ENCODE peak calls at places on chromosomes 13 and 19, in seven cellular contexts. One of them, this sample, is unnamed.

GRCh38 chr19:40610396-40611064 is 9.4 kb downstream of the LTBP4 start:
- DNase-seq in nephron progenitor cell: no peak
- DNase-seq in epithelial cell of esophagus: peak; percentile 41
- DNase-seq in body of pancreas: peak; percentile 78
- DNase-seq in omental fat pad: no peak
- DNase-seq in AG04449: no peak
- DNase-seq in fibroblast of mammary gland: no peak
- DNase-seq in this sample: no peak

GRCh38 chr13:20721058-20721453 is 17.6 kb downstream of the IL17D start:
- DNase-seq in omental fat pad: no peak
- DNase-seq in AG04449: no peak
- DNase-seq in epithelial cell of esophagus: no peak
- DNase-seq in fibroblast of mammary gland: no peak
- DNase-seq in nephron progenitor cell: no peak
- DNase-seq in body of pancreas: no peak
- DNase-seq in this sample: no peak

GRCh38 chr19:8069116-8069973 is 16.8 kb downstream of the CCL25 start:
- DNase-seq in omental fat pad: no peak
- DNase-seq in epithelial cell of esophagus: no peak
- DNase-seq in body of pancreas: no peak
- DNase-seq in AG04449: no peak
- DNase-seq in nephron progenitor cell: no peak
- DNase-seq in fibroblast of mammary gland: peak; percentile 21
- DNase-seq in this sample: no peak

GRCh38 chr13:44719857-44720671 is 143.9 kb upstream of the TSC22D1 start:
- DNase-seq in body of pancreas: peak; percentile 8
- DNase-seq in fibroblast of mammary gland: peak; percentile 88
- DNase-seq in omental fat pad: no peak
- DNase-seq in AG04449: peak; percentile 93
- DNase-seq in nephron progenitor cell: no peak
- DNase-seq in epithelial cell of esophagus: no peak
- DNase-seq in this sample: peak; percentile 85

GRCh38 chr13:98972627-98973026 is 5.2 kb downstream of the DOCK9 start:
- DNase-seq in epithelial cell of esophagus: peak; percentile 57
- DNase-seq in body of pancreas: no peak
- DNase-seq in omental fat pad: no peak
- DNase-seq in fibroblast of mammary gland: no peak
- DNase-seq in nephron progenitor cell: no peak
- DNase-seq in AG04449: peak; percentile 72
- DNase-seq in this sample: peak; percentile 85

GRCh38 chr13:100608906-100609305 is 20.3 kb upstream of the GGACT start:
- DNase-seq in fibroblast of mammary gland: no peak
- DNase-seq in omental fat pad: no peak
- DNase-seq in nephron progenitor cell: no peak
- DNase-seq in body of pancreas: no peak
- DNase-seq in AG04449: no peak
- DNase-seq in epithelial cell of esophagus: no peak
- DNase-seq in this sample: no peak

GRCh38 chr19:41351339-41352245 is 2.1 kb downstream of the TGFB1 start:
- DNase-seq in fibroblast of mammary gland: peak; percentile 58
- DNase-seq in omental fat pad: peak; percentile 58
- DNase-seq in nephron progenitor cell: peak; percentile 67
- DNase-seq in epithelial cell of esophagus: peak; percentile 70
- DNase-seq in body of pancreas: peak; percentile 63
- DNase-seq in AG04449: no peak
- DNase-seq in this sample: no peak

GRCh38 chr13:33611016-33611805 is 206.7 kb upstream of the RFC3 start:
- DNase-seq in body of pancreas: peak; percentile 62
- DNase-seq in omental fat pad: no peak
- DNase-seq in fibroblast of mammary gland: peak; percentile 10
- DNase-seq in nephron progenitor cell: peak; percentile 34
- DNase-seq in epithelial cell of esophagus: peak; percentile 61
- DNase-seq in AG04449: no peak
- DNase-seq in this sample: no peak

GRCh38 chr13:41691276-41691675 is 233.9 kb downstream of the RGCC start:
- DNase-seq in AG04449: no peak
- DNase-seq in epithelial cell of esophagus: peak; percentile 24
- DNase-seq in fibroblast of mammary gland: peak; percentile 64
- DNase-seq in nephron progenitor cell: no peak
- DNase-seq in omental fat pad: no peak
- DNase-seq in body of pancreas: no peak
- DNase-seq in this sample: no peak

GRCh38 chr13:53013113-53013512 is 15.5 kb upstream of the OLFM4 start:
- DNase-seq in omental fat pad: no peak
- DNase-seq in fibroblast of mammary gland: no peak
- DNase-seq in epithelial cell of esophagus: no peak
- DNase-seq in body of pancreas: no peak
- DNase-seq in nephron progenitor cell: no peak
- DNase-seq in AG04449: no peak
- DNase-seq in this sample: no peak

GRCh38 chr19:55105237-55105636 is 12.2 kb downstream of the PPP1R12C start:
- DNase-seq in epithelial cell of esophagus: no peak
- DNase-seq in fibroblast of mammary gland: no peak
- DNase-seq in nephron progenitor cell: no peak
- DNase-seq in omental fat pad: no peak
- DNase-seq in AG04449: no peak
- DNase-seq in body of pancreas: no peak
- DNase-seq in this sample: no peak

GRCh38 chr19:52570005-52570861 is at the start of gene ZNF701:
- DNase-seq in omental fat pad: peak; percentile 95
- DNase-seq in epithelial cell of esophagus: peak; percentile 93
- DNase-seq in nephron progenitor cell: peak; percentile 99
- DNase-seq in body of pancreas: peak; percentile 94
- DNase-seq in fibroblast of mammary gland: peak; percentile 88
- DNase-seq in AG04449: peak; percentile 37
- DNase-seq in this sample: peak; percentile 86
- TF ChIP-seq CTCF in omental fat pad: no peak
- TF ChIP-seq CTCF in epithelial cell of esophagus: no peak
- TF ChIP-seq CTCF in nephron progenitor cell: no peak
- TF ChIP-seq CTCF in body of pancreas: peak; percentile 31
- TF ChIP-seq CTCF in fibroblast of mammary gland: no peak
- TF ChIP-seq CTCF in AG04449: peak; percentile 23
- TF ChIP-seq CTCF in this sample: peak; percentile 68

GRCh38 chr19:46571495-46571894 is 29.6 kb upstream of the CALM3 start:
- DNase-seq in AG04449: no peak
- DNase-seq in fibroblast of mammary gland: peak; percentile 28
- DNase-seq in omental fat pad: no peak
- DNase-seq in body of pancreas: no peak
- DNase-seq in nephron progenitor cell: peak; percentile 20
- DNase-seq in epithelial cell of esophagus: peak; percentile 41
- DNase-seq in this sample: peak; percentile 7
- TF ChIP-seq CTCF in AG04449: peak; percentile 15
- TF ChIP-seq CTCF in fibroblast of mammary gland: peak; percentile 26
- TF ChIP-seq CTCF in omental fat pad: no peak
- TF ChIP-seq CTCF in body of pancreas: peak; percentile 15
- TF ChIP-seq CTCF in nephron progenitor cell: no peak
- TF ChIP-seq CTCF in epithelial cell of esophagus: peak; percentile 50
- TF ChIP-seq CTCF in this sample: peak; percentile 42

GRCh38 chr13:29868581-29868980 is 18.2 kb upstream of the UBL3 start:
- DNase-seq in epithelial cell of esophagus: no peak
- DNase-seq in nephron progenitor cell: no peak
- DNase-seq in body of pancreas: no peak
- DNase-seq in AG04449: no peak
- DNase-seq in omental fat pad: no peak
- DNase-seq in fibroblast of mammary gland: no peak
- DNase-seq in this sample: no peak

GRCh38 chr13:29861694-29862110 is 11.3 kb upstream of the UBL3 start:
- DNase-seq in AG04449: peak; percentile 98
- DNase-seq in body of pancreas: no peak
- DNase-seq in omental fat pad: no peak
- DNase-seq in epithelial cell of esophagus: peak; percentile 79
- DNase-seq in fibroblast of mammary gland: peak; percentile 95
- DNase-seq in nephron progenitor cell: no peak
- DNase-seq in this sample: peak; percentile 99

GRCh38 chr13:29859971-29860370 is 9.6 kb upstream of the UBL3 start:
- DNase-seq in omental fat pad: no peak
- DNase-seq in epithelial cell of esophagus: peak; percentile 83
- DNase-seq in nephron progenitor cell: no peak
- DNase-seq in body of pancreas: no peak
- DNase-seq in fibroblast of mammary gland: peak; percentile 89
- DNase-seq in AG04449: no peak
- DNase-seq in this sample: peak; percentile 90

GRCh38 chr13:29865934-29866333 is 15.5 kb upstream of the UBL3 start:
- DNase-seq in nephron progenitor cell: no peak
- DNase-seq in AG04449: no peak
- DNase-seq in omental fat pad: no peak
- DNase-seq in fibroblast of mammary gland: no peak
- DNase-seq in body of pancreas: no peak
- DNase-seq in epithelial cell of esophagus: peak; percentile 40
- DNase-seq in this sample: no peak
- TF ChIP-seq CTCF in nephron progenitor cell: no peak
- TF ChIP-seq CTCF in AG04449: no peak
- TF ChIP-seq CTCF in omental fat pad: no peak
- TF ChIP-seq CTCF in fibroblast of mammary gland: no peak
- TF ChIP-seq CTCF in body of pancreas: no peak
- TF ChIP-seq CTCF in epithelial cell of esophagus: no peak
- TF ChIP-seq CTCF in this sample: no peak

GRCh38 chr13:94121686-94122085 is 357.8 kb downstream of the DCT start:
- DNase-seq in fibroblast of mammary gland: peak; percentile 73
- DNase-seq in omental fat pad: no peak
- DNase-seq in nephron progenitor cell: no peak
- DNase-seq in AG04449: peak; percentile 28
- DNase-seq in body of pancreas: no peak
- DNase-seq in epithelial cell of esophagus: peak; percentile 26
- DNase-seq in this sample: peak; percentile 61

GRCh38 chr13:94120878-94121277 is 358.6 kb downstream of the DCT start:
- DNase-seq in body of pancreas: no peak
- DNase-seq in fibroblast of mammary gland: no peak
- DNase-seq in nephron progenitor cell: no peak
- DNase-seq in omental fat pad: no peak
- DNase-seq in AG04449: no peak
- DNase-seq in epithelial cell of esophagus: no peak
- DNase-seq in this sample: no peak

GRCh38 chr13:94122300-94122699 is 357.2 kb downstream of the DCT start:
- DNase-seq in epithelial cell of esophagus: peak; percentile 8
- DNase-seq in AG04449: no peak
- DNase-seq in body of pancreas: no peak
- DNase-seq in omental fat pad: no peak
- DNase-seq in fibroblast of mammary gland: no peak
- DNase-seq in nephron progenitor cell: no peak
- DNase-seq in this sample: no peak

GRCh38 chr13:94123543-94123942 is 355.9 kb downstream of the DCT start:
- DNase-seq in omental fat pad: no peak
- DNase-seq in epithelial cell of esophagus: no peak
- DNase-seq in AG04449: no peak
- DNase-seq in body of pancreas: no peak
- DNase-seq in nephron progenitor cell: no peak
- DNase-seq in fibroblast of mammary gland: no peak
- DNase-seq in this sample: no peak

DNA sequence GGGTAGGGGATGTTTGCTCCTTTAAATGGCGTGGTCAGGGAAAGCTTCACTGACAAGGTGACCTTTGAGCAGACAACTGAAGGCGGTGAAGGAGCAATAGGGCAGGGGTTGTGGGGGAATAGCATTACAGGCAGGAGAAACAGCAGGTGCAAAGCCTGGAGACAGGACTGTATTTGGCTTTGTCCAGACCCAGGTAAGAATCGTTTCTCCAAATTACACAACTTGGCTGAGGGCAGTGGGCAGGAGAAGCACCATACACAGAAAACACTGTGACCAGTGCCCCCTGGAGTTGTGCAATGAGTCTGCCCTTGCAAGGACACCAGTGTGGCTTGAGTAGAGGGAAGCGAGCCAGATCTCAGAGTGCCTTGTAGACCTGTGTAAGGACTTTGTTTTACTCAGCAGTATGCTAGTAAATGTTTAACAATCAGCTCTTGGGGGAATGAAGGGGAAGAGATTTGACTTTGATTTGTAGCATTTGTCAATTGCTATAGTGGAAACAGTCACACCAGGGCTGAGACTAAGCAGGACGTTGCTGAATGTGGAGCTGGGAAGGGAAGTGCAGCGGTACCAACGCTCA is 360.0 kb downstream of the DCT start:
- DNase-seq in epithelial cell of esophagus: no peak
- DNase-seq in nephron progenitor cell: no peak
- DNase-seq in body of pancreas: peak; percentile 64
- DNase-seq in omental fat pad: no peak
- DNase-seq in fibroblast of mammary gland: no peak
- DNase-seq in AG04449: no peak
- DNase-seq in this sample: no peak
- TF ChIP-seq CTCF in epithelial cell of esophagus: no peak
- TF ChIP-seq CTCF in nephron progenitor cell: no peak
- TF ChIP-seq CTCF in body of pancreas: peak; percentile 40
- TF ChIP-seq CTCF in omental fat pad: no peak
- TF ChIP-seq CTCF in fibroblast of mammary gland: no peak
- TF ChIP-seq CTCF in AG04449: no peak
- TF ChIP-seq CTCF in this sample: no peak

DNA sequence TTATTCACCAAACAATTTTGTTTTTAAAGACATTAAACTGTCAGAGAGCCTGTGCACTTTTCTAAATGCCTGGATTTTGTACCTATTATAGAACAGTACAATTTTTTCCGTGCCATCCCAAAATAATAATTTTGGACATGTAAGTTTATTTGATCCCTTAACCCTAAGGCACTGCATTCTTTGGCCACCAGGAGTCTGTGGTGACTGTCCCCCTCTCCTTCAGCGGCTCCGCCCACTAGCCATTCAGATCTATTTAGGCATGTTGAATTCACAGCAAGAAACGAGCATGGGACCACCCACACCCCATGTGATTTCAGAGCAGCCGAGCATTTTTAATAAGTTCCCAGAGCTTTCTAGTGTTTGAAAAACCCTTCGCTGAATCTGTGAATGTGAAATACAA is 567.5 kb downstream of the MYO16 start:
- DNase-seq in epithelial cell of esophagus: no peak
- DNase-seq in fibroblast of mammary gland: no peak
- DNase-seq in nephron progenitor cell: peak; percentile 28
- DNase-seq in omental fat pad: no peak
- DNase-seq in AG04449: no peak
- DNase-seq in body of pancreas: no peak
- DNase-seq in this sample: no peak
- TF ChIP-seq CTCF in epithelial cell of esophagus: peak; percentile 13
- TF ChIP-seq CTCF in fibroblast of mammary gland: peak; percentile 10
- TF ChIP-seq CTCF in nephron progenitor cell: peak; percentile 34
- TF ChIP-seq CTCF in omental fat pad: no peak
- TF ChIP-seq CTCF in AG04449: no peak
- TF ChIP-seq CTCF in body of pancreas: no peak
- TF ChIP-seq CTCF in this sample: peak; percentile 41

GRCh38 chr13:87999791-88000190 is 328.6 kb downstream of the SLITRK5 start:
- DNase-seq in AG04449: no peak
- DNase-seq in omental fat pad: no peak
- DNase-seq in fibroblast of mammary gland: peak; percentile 22
- DNase-seq in body of pancreas: no peak
- DNase-seq in nephron progenitor cell: no peak
- DNase-seq in epithelial cell of esophagus: no peak
- DNase-seq in this sample: no peak
- TF ChIP-seq CTCF in AG04449: no peak
- TF ChIP-seq CTCF in omental fat pad: no peak
- TF ChIP-seq CTCF in fibroblast of mammary gland: peak; percentile 27
- TF ChIP-seq CTCF in body of pancreas: no peak
- TF ChIP-seq CTCF in nephron progenitor cell: no peak
- TF ChIP-seq CTCF in epithelial cell of esophagus: peak; percentile 16
- TF ChIP-seq CTCF in this sample: no peak